ENCODE peak calls at places on chromosomes 12 and 14, in five cellular contexts. X is CD8-positive, alpha-beta memory T cell; I is uterus; G is psoas muscle; R is GM23338. P is an unnamed sample.
A peak's percentile ranks its signal among the peaks of the same experiment; 100 is the strongest.

GRCh38 chr12:44842669-44843068 is 33.4 kb downstream of the NELL2 start:
- DNase-seq in I (no peak), G (no peak), R (no peak), X (no peak), P (no peak)

GRCh38 chr12:50110127-50110761 is 1.8 kb upstream of the COX14 start:
- DNase-seq in X (no peak), R (no peak), I (peak; percentile 37), G (peak; percentile 79), P (no peak)

GRCh38 chr14:100892496-100893227 is 10.9 kb downstream of the RTL1 start:
- DNase-seq in G (no peak), X (no peak), R (no peak), I (peak; percentile 6), P (no peak)

GRCh38 chr12:59624732-59625455 is 29.1 kb downstream of the SLC16A7 start:
- DNase-seq in I (no peak), G (no peak), X (no peak), R (no peak), P (no peak)

GRCh38 chr12:6937481-6938352 is 5.9 kb upstream of the RNU7-1 start:
- DNase-seq in R (peak; percentile 98), I (peak; percentile 93), X (peak; percentile 95), G (peak; percentile 97), P (peak; percentile 94)

GRCh38 chr12:102568151-102568815 is 87.9 kb upstream of the IGF1 start:
- DNase-seq in R (no peak), I (no peak), X (no peak), G (no peak), P (no peak)

GRCh38 chr14:78673845-78674244 is 503.7 kb downstream of the NRXN3 start:
- DNase-seq in R (no peak), G (no peak), I (no peak), X (no peak), P (no peak)

GRCh38 chr14:35532783-35533356 is 1.1 kb upstream of the INSM2 start:
- DNase-seq in I (no peak), X (no peak), G (no peak), R (no peak), P (no peak)

GRCh38 chr12:42705863-42706262 is 116.3 kb upstream of the PRICKLE1 start:
- DNase-seq in I (peak; percentile 79), R (no peak), X (no peak), G (peak; percentile 84), P (peak; percentile 13)

GRCh38 chr12:63976902-63977395 is 132.4 kb downstream of the SRGAP1 start:
- DNase-seq in G (no peak), X (no peak), R (no peak), I (no peak), P (no peak)
- H3K4me1 ChIP-seq in G (no peaks in the 10 kb centered on the region), X (no peaks in the 10 kb centered on the region), R (no peaks in the 10 kb centered on the region), I (no peaks in the 10 kb centered on the region), P (peaks cover 12% of the 10 kb centered on the region)

GRCh38 chr12:52921488-52922165 is 16.8 kb upstream of the KRT8 start:
- DNase-seq in R (no peak), I (no peak), X (no peak), G (no peak), P (no peak)
- H3K27me3 ChIP-seq in R (no peaks in the 10 kb centered on the region), I (no peaks in the 10 kb centered on the region), X (no peaks in the 10 kb centered on the region), G (no peaks in the 10 kb centered on the region), P (no peaks in the 10 kb centered on the region)

GRCh38 chr12:64736771-64737170 is 22.4 kb downstream of the GNS start:
- DNase-seq in I (no peak), G (no peak), X (no peak), R (no peak), P (no peak)
- H3K36me3 ChIP-seq in I (no peaks in the 10 kb centered on the region), G (peaks cover 72% of the 10 kb centered on the region), X (peaks cover 13% of the 10 kb centered on the region), R (peaks cover 14% of the 10 kb centered on the region), P (peaks cover 23% of the 10 kb centered on the region)

GRCh38 chr12:11838403-11838802 is 188.9 kb downstream of the ETV6 start:
- DNase-seq in G (no peak), I (no peak), X (no peak), R (no peak), P (no peak)
- H3K4me1 ChIP-seq in G (peaks cover 11% of the 10 kb centered on the region), I (peaks cover 4% of the 10 kb centered on the region), X (peaks cover 5% of the 10 kb centered on the region), R (no peaks in the 10 kb centered on the region), P (peaks cover 13% of the 10 kb centered on the region)